ENCODE peak calls at places on chromosomes 1 and 21, in nine cellular contexts. C is astrocyte of the cerebellum; H is body of pancreas; M is CD8-positive, alpha-beta T cell; I is neural progenitor cell; L is cardiac fibroblast; V is HepG2; P is psoas muscle; F is Peyer's patch. U is an unnamed sample.

GRCh38 chr1:114720492-114720891 is 3.9 kb upstream of the NRAS start:
- DNase-seq in C (no peak), H (no peak), M (no peak), I (no peak), L (no peak), V (peak), P (no peak), F (no peak), U (no peak)

GRCh38 chr21:17780539-17780938 is 38.6 kb downstream of the C21orf91 start:
- DNase-seq in C (no peak), H (no peak), M (peak), I (peak), L (no peak), V (no peak), P (no peak), F (peak), U (no peak)

GRCh38 chr1:37792943-37793686 is 532 bp upstream of the MANEAL start:
- DNase-seq in C (no peak), H (no peak), M (no peak), I (no peak), L (no peak), V (no peak), P (no peak), F (no peak), U (no peak)

GRCh38 chr1:110235839-110236682 is 25.9 kb downstream of the KCNC4 start:
- DNase-seq in C (no peak), H (no peak), M (no peak), I (no peak), L (peak), V (no peak), P (no peak), F (no peak), U (no peak)

GRCh38 chr1:111738436-111739221 is 566 bp downstream of the INKA2 start:
- DNase-seq in C (no peak), H (peak), M (peak), I (peak), L (peak), V (peak), P (peak), F (peak), U (peak)

GRCh38 chr1:204511366-204511765 is 4.8 kb upstream of the MDM4 start:
- DNase-seq in C (no peak), H (no peak), M (no peak), I (no peak), L (no peak), V (no peak), P (no peak), F (no peak), U (no peak)

GRCh38 chr1:65264197-65264929 is 45.0 kb upstream of the DNAJC6 start:
- DNase-seq in C (no peak), H (peak), M (no peak), I (peak), L (peak), V (no peak), P (no peak), F (no peak), U (no peak)

GRCh38 chr1:165288301-165289120 is 68.0 kb downstream of the LMX1A start:
- DNase-seq in C (no peak), H (peak), M (no peak), I (peak), L (no peak), V (no peak), P (no peak), F (no peak), U (no peak)

GRCh38 chr1:53346007-53346813 is 18.3 kb upstream of the LRP8 start:
- DNase-seq in C (no peak), H (no peak), M (no peak), I (no peak), L (no peak), V (no peak), P (no peak), F (peak), U (no peak)

GRCh38 chr1:218411101-218411500 is 66.0 kb downstream of the TGFB2 start:
- DNase-seq in C (no peak), H (no peak), M (no peak), I (no peak), L (no peak), V (no peak), P (no peak), F (no peak), U (no peak)

GRCh38 chr1:8025061-8025670 is 943 bp downstream of the ERRFI1 start:
- DNase-seq in C (no peak), H (no peak), M (no peak), I (peak), L (peak), V (no peak), P (no peak), F (no peak), U (no peak)

GRCh38 chr1:117058810-117059209 is 1.3 kb upstream of the TTF2 start:
- DNase-seq in C (no peak), H (no peak), M (no peak), I (no peak), L (no peak), V (no peak), P (no peak), F (no peak), U (no peak)

GRCh38 chr1:13809461-13810159 is 109.6 kb downstream of the PRDM2 start:
- DNase-seq in C (no peak), H (no peak), M (peak), I (no peak), L (no peak), V (no peak), P (no peak), F (peak), U (no peak)

GRCh38 chr1:39676951-39677350 is 5.0 kb upstream of the NT5C1A start:
- DNase-seq in C (no peak), H (peak), M (no peak), I (no peak), L (no peak), V (no peak), P (no peak), F (no peak), U (no peak)

GRCh38 chr1:2230781-2231666 is 2.9 kb downstream of the SKI start:
- DNase-seq in C (no peak), H (no peak), M (peak), I (no peak), L (peak), V (no peak), P (no peak), F (peak), U (no peak)

GRCh38 chr1:26351591-26352337 is 2.2 kb downstream of the CRYBG2 start:
- DNase-seq in C (peak), H (no peak), M (no peak), I (peak), L (peak), V (peak), P (no peak), F (peak), U (no peak)

GRCh38 chr1:6603851-6604558 is 1.3 kb upstream of the KLHL21 start:
- DNase-seq in C (peak), H (peak), M (no peak), I (peak), L (peak), V (peak), P (peak), F (peak), U (no peak)

GRCh38 chr1:3775248-3775497 is 2.6 kb downstream of the SMIM1 start:
- DNase-seq in C (no peak), H (no peak), M (no peak), I (peak), L (no peak), V (no peak), P (no peak), F (no peak), U (no peak)

GRCh38 chr1:1889847-1890505 is 911 bp downstream of the GNB1 start:
- DNase-seq in C (no peak), H (peak), M (peak), I (peak), L (peak), V (no peak), P (peak), F (peak), U (peak)

GRCh38 chr21:22710725-22711124 is 1712.5 kb downstream of the NCAM2 start:
- DNase-seq in C (no peak), H (no peak), M (no peak), I (no peak), L (no peak), V (no peak), P (no peak), F (no peak), U (no peak)

GRCh38 chr1:59107516-59107915 is 189.4 kb upstream of the FGGY start:
- DNase-seq in C (no peak), H (peak), M (no peak), I (no peak), L (peak), V (no peak), P (peak), F (no peak), U (no peak)

GRCh38 chr21:15534450-15534886 is 195.3 kb upstream of the USP25 start:
- DNase-seq in C (no peak), H (no peak), M (no peak), I (no peak), L (no peak), V (no peak), P (no peak), F (no peak), U (no peak)

GRCh38 chr1:204296431-204296988 is 63.2 kb downstream of the PLEKHA6 start:
- DNase-seq in C (no peak), H (no peak), M (no peak), I (peak), L (no peak), V (peak), P (no peak), F (no peak), U (no peak)

GRCh38 chr1:48442864-48443619 is 29.0 kb downstream of the SPATA6 start:
- DNase-seq in C (no peak), H (no peak), M (no peak), I (peak), L (no peak), V (no peak), P (no peak), F (no peak), U (no peak)

DNA sequence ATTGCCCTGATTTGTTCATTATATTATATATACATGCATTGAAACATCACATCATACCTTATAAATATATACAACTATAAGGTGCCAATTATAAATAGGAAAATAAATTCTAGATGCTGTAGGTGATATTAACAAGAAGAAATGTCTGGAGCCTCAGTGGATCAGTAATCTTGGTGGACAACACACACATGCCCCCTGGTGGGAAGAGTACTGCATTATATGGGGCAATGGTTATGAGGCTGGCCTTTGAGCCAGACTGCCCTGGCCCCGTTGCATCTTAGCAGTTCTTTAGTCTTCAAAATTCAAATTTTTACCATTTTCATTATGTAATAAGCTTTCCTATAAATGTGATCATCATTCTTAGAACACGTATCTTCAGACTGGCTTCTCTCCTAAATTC is 335.0 kb upstream of the GREM2 start:
- DNase-seq in C (peak), H (peak), M (no peak), I (peak), L (peak), V (peak), P (no peak), F (peak), U (no peak)
- TF ChIP-seq CTCF in C (peak), H (peak), M (no peak), I (peak), L (peak), V (peak), P (no peak), F (no peak), U (no peak)

GRCh38 chr1:100926240-100926639 is 30.4 kb downstream of the SLC30A7 start:
- DNase-seq in C (no peak), H (no peak), M (no peak), I (no peak), L (no peak), V (no peak), P (no peak), F (no peak), U (no peak)

GRCh38 chr1:100924212-100924611 is 28.3 kb downstream of the SLC30A7 start:
- DNase-seq in C (no peak), H (no peak), M (no peak), I (no peak), L (peak), V (no peak), P (no peak), F (no peak), U (no peak)

GRCh38 chr1:100924991-100925390 is 29.1 kb downstream of the SLC30A7 start:
- DNase-seq in C (no peak), H (no peak), M (no peak), I (no peak), L (no peak), V (no peak), P (no peak), F (no peak), U (no peak)

DNA sequence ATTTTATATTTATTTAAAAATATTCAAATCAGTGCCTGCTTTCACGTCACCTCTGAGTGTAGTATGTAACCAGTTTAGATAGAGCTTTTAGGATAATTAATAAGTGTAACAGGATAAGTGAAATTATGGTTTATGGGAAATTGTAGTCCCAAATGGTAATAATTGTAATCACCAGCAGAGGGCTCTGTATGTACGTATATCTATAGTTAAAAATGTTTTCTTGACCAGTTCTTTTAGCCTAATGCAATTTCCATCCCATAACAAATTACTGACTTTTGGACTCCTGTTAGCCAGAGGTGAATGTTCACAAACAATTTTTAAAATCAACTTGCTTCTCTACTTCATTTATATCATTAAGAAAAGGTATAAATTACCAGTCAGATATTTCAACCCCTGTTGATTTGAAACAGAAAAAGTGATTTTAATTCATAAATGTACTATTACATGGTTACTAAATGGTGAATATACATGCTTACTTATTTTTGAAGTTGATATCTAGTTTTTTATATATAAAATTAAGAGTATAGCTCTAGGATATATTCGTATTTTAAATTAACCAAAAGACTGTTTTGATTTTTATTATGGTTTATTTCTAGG is 25.3 kb downstream of the SLC30A7 start:
- DNase-seq in C (peak), H (no peak), M (no peak), I (peak), L (peak), V (peak), P (no peak), F (no peak), U (no peak)
- TF ChIP-seq CTCF in C (peak), H (peak), M (peak), I (peak), L (peak), V (peak), P (peak), F (peak), U (peak)

GRCh38 chr1:91883470-91883869 is 2.5 kb downstream of the TGFBR3 start:
- DNase-seq in C (no peak), H (no peak), M (no peak), I (no peak), L (peak), V (peak), P (no peak), F (no peak), U (no peak)
- TF ChIP-seq CTCF in C (peak), H (peak), M (peak), I (peak), L (peak), V (peak), P (peak), F (no peak), U (no peak)

DNA sequence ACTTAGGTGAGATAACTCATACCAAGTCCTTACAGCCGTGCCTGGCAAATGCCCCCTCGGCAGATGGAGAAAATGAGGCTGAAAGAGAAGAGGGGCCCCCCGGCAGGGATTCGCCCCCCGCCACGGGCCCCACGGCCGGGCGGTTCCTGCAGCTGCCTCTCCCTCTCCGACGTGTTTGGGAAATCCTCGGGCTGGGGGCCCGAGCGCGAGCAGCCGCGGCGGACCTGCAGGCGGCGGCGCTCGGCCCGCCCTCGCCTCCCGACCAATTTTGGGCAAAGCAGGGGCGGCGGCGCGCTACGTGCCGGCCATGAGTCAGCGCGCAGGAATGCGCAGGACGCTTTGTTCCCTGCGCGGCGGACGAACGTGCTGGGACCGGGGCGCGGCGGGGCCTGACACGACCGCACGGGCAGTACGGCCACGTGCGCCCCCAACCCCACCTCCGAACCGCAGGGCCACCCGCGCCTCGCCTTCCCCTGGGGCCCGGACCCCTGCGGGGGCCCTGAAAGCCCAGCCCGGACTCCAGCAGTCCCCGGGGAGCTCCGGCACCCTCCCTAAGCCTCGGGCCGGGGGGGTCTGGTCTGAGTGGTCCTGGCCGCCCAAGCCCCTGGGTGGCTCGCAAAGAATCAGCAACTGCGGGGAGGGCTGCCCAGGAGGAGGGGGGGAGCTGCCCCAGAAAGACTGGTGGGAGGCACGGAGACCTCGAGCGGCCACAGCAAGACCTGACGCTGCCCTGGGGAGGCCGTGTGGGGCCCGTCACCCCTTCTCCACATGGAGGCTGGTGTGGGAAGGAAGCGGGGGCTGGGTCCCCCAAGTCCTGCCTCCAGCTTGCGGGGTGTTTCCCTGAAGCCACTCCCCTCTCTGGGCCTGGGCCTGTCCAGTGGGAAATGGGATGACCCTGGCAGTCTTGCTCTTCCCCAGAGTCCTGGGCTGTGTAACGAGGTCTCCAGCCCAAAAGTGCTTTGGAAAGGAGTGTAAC is 11.9 kb upstream of the EDN2 start:
- DNase-seq in C (peak), H (peak), M (no peak), I (peak), L (peak), V (peak), P (peak), F (peak), U (no peak)
- TF ChIP-seq CTCF in C (no peak), H (no peak), M (no peak), I (no peak), L (no peak), V (no peak), P (no peak), F (no peak), U (no peak)

GRCh38 chr1:230867903-230868735 is at the start of gene C1orf198:
- DNase-seq in C (no peak), H (peak), M (peak), I (peak), L (peak), V (peak), P (peak), F (peak), U (peak)
- TF ChIP-seq CTCF in C (no peak), H (no peak), M (no peak), I (no peak), L (no peak), V (no peak), P (no peak), F (no peak), U (no peak)

DNA sequence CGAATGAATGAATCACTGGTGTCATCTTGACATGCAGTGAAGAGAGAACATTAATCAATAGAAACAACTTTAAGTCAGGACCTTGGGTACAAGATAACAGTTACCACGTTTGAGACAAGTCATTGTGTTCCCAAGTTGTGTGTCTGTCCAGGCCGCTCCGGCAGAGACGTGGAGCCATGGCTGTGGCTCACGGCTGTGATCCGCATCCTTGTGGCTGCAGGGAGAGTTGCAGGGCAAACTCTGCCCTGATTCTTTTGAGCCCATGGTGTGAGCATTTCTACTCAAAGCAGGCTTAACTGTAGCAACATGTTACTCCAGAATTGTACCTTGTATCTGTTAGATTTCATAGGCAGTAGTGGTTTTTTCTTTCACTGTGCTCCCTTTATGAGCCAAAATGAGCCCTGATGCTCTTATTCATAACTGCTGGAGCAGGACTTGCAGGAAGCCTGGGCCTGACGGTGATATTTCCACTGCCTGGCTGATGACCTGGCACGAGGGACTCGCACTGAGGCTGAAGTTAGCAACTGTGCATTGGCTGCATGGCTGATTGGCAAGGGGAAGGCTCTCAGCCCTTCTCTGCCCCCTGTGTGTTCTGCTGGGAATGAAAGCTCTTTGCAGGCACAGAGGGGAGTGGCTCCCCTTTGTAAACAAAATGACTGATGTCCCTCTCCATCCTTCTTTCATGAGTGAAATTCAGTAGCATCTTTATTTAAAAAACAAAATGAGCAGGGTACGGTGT is 465.3 kb downstream of the AJAP1 start:
- DNase-seq in C (no peak), H (peak), M (no peak), I (peak), L (no peak), V (no peak), P (no peak), F (no peak), U (no peak)
- TF ChIP-seq CTCF in C (no peak), H (no peak), M (no peak), I (peak), L (no peak), V (peak), P (no peak), F (no peak), U (no peak)